ENCODE peak calls at places on chromosomes 1 and 21, in four cellular contexts. S is NCI-H146; U is NCI-H345; X is activated naive CD4-positive, alpha-beta T cell. K is an unnamed sample.

GRCh38 chr1:1212780-1213152 is 1.2 kb downstream of the TNFRSF4 start:
- DNase-seq in X (no peak), S (no peak), U (no peak), K (peak)

GRCh38 chr1:114092118-114092517 is 61.6 kb downstream of the SYT6 start:
- DNase-seq in S (no peak), X (no peak), U (no peak), K (no peak)

GRCh38 chr1:75430526-75430925 is 180.4 kb downstream of the SLC44A5 start:
- DNase-seq in S (no peak), X (no peak), U (no peak), K (no peak)

GRCh38 chr1:211581521-211581920 is 2.6 kb upstream of the SLC30A1 start:
- DNase-seq in X (no peak), S (no peak), U (no peak), K (peak)

GRCh38 chr21:34009193-34009592 is 64.2 kb upstream of the MRPS6 start:
- DNase-seq in U (no peak), X (no peak), S (no peak), K (no peak)

GRCh38 chr1:178746345-178746744 is 21.3 kb downstream of the RALGPS2 start:
- DNase-seq in X (no peak), U (no peak), S (no peak), K (no peak)

GRCh38 chr1:66525086-66525485 is 8.9 kb upstream of the SGIP1 start:
- DNase-seq in X (no peak), U (no peak), S (no peak), K (no peak)

GRCh38 chr1:201989354-201990128 is 7.1 kb downstream of the RNPEP start:
- DNase-seq in S (no peak), U (no peak), X (no peak), K (no peak)

GRCh38 chr1:21939650-21940374 is 2.7 kb upstream of the HSPG2 start:
- DNase-seq in U (peak), S (no peak), X (no peak), K (peak)

GRCh38 chr1:30908886-30909777 is 574 bp upstream of the SDC3 start:
- DNase-seq in X (no peak), S (peak), U (no peak), K (no peak)

GRCh38 chr1:41957568-41957967 is 38.8 kb upstream of the HIVEP3 start:
- DNase-seq in U (no peak), S (no peak), X (no peak), K (no peak)

GRCh38 chr1:151968791-151969399 is 24.8 kb downstream of the S100A10 start:
- DNase-seq in U (no peak), S (no peak), X (no peak), K (peak)

GRCh38 chr1:8740034-8740449 is 77.4 kb downstream of the RERE start:
- DNase-seq in S (no peak), X (no peak), U (no peak), K (peak)

GRCh38 chr1:2354511-2355407 is 36.6 kb downstream of the MORN1 start:
- DNase-seq in X (no peak), U (no peak), S (no peak), K (no peak)

GRCh38 chr1:44220001-44220751 is 6.9 kb downstream of the DMAP1 start:
- DNase-seq in X (no peak), U (no peak), S (no peak), K (peak)

GRCh38 chr1:57506941-57507340 is 83.1 kb upstream of the DAB1 start:
- DNase-seq in U (no peak), X (no peak), S (no peak), K (no peak)

GRCh38 chr1:79005945-79006344 is 585 bp downstream of the ADGRL4 start:
- DNase-seq in S (no peak), U (no peak), X (no peak), K (no peak)

GRCh38 chr1:192565946-192566345 is 9.6 kb upstream of the RGS1 start:
- DNase-seq in X (no peak), S (no peak), U (no peak), K (no peak)

GRCh38 chr1:26190373-26190987 is at the start of gene CATSPER4:
- DNase-seq in U (no peak), X (no peak), S (peak), K (peak)

GRCh38 chr1:164765557-164765956 is 206.6 kb downstream of the PBX1 start:
- DNase-seq in X (no peak), U (no peak), S (no peak), K (peak)

GRCh38 chr1:78722521-78722920 is 72.9 kb downstream of the IFI44 start:
- DNase-seq in U (no peak), X (no peak), S (no peak), K (no peak)

GRCh38 chr1:103025858-103026409 is 82.4 kb downstream of the COL11A1 start:
- DNase-seq in X (no peak), U (peak), S (peak), K (no peak)

GRCh38 chr1:161172776-161173376 is 4.4 kb downstream of the B4GALT3 start:
- DNase-seq in S (no peak), X (no peak), U (no peak), K (peak)

GRCh38 chr21:46667735-46668380 is 32.4 kb downstream of the PRMT2 start:
- DNase-seq in U (peak), X (no peak), S (peak), K (peak)

K was measured in fibroblast of villous mesenchyme.